ENCODE peak calls at places on chromosomes 4 and X, in eight cellular contexts. H, P, T, V, A, C, U and N are unnamed samples.

GRCh38 chrX:23008431-23009099 is 8.8 kb downstream of the DDX53 start:
- DNase-seq in H (no peak), P (no peak), U (no peak), C (peak; percentile 37), A (peak; percentile 6), V (no peak), T (peak; percentile 15), N (no peak)

GRCh38 chrX:10106801-10107200 is 50.0 kb upstream of the CLCN4 start:
- DNase-seq in A (no peak), T (no peak), U (no peak), C (no peak), P (peak; percentile 44), V (no peak), H (peak; percentile 51), N (peak; percentile 44)

GRCh38 chrX:112211459-112211858 is 128.9 kb upstream of the TRPC5 start:
- DNase-seq in A (peak; percentile 8), H (no peak), V (no peak), T (no peak), P (no peak), U (no peak), C (no peak), N (no peak)

GRCh38 chr4:108072300-108072699 is 82.6 kb downstream of the HADH start:
- DNase-seq in V (no peak), P (peak; percentile 25), H (peak; percentile 52), C (no peak), A (no peak), T (no peak), U (no peak), N (peak; percentile 37)

GRCh38 chrX:6468716-6469115 is 66.2 kb downstream of the VCX3A start:
- DNase-seq in T (no peak), V (no peak), P (no peak), A (no peak), U (no peak), C (no peak), H (no peak), N (no peak)

GRCh38 chr4:115128037-115128436 is 14.6 kb upstream of the NDST4 start:
- DNase-seq in A (no peak), U (no peak), C (no peak), T (no peak), V (no peak), P (no peak), H (no peak), N (no peak)

GRCh38 chr4:38683265-38683664 is 19.3 kb downstream of the KLF3 start:
- DNase-seq in A (no peak), T (no peak), C (no peak), V (no peak), P (no peak), H (no peak), U (no peak), N (no peak)

GRCh38 chr4:105191621-105192210 is 45.0 kb downstream of the TET2 start:
- DNase-seq in C (no peak), T (no peak), U (no peak), P (no peak), H (no peak), A (peak; percentile 26), V (no peak), N (no peak)

GRCh38 chr4:4585012-4585670 is 43.3 kb upstream of the STX18 start:
- DNase-seq in U (no peak), T (peak; percentile 30), H (no peak), A (no peak), V (no peak), C (peak; percentile 62), P (no peak), N (no peak)

GRCh38 chrX:15745179-15745578 is 7.1 kb downstream of the CA5B start:
- DNase-seq in C (no peak), H (no peak), V (no peak), A (no peak), P (no peak), T (no peak), U (no peak), N (no peak)

GRCh38 chr4:1992468-1993168 is 16.2 kb downstream of the NELFA start:
- DNase-seq in H (no peak), A (no peak), T (no peak), V (no peak), P (no peak), U (no peak), C (no peak), N (no peak)

GRCh38 chrX:148501121-148502066 is 977 bp downstream of the AFF2 start:
- DNase-seq in U (no peak), C (no peak), P (no peak), V (peak; percentile 51), T (no peak), H (peak; percentile 15), A (no peak), N (peak; percentile 2)

GRCh38 chr4:1323635-1324442 is 23.2 kb upstream of the UVSSA start:
- DNase-seq in T (no peak), P (no peak), H (no peak), V (peak; percentile 22), C (peak; percentile 36), A (peak; percentile 92), U (no peak), N (no peak)

GRCh38 chr4:61572160-61572559 is 372.0 kb downstream of the ADGRL3 start:
- DNase-seq in T (no peak), U (peak; percentile 52), V (no peak), H (no peak), A (peak; percentile 50), C (peak; percentile 27), P (no peak), N (no peak)

GRCh38 chr4:142353149-142353738 is 492.9 kb downstream of the INPP4B start:
- DNase-seq in H (no peak), V (no peak), C (peak; percentile 46), P (no peak), T (peak; percentile 71), U (no peak), A (peak; percentile 34), N (no peak)